ENCODE peak calls at places on chromosomes 5 and 9, in ten cellular contexts. J is CD4-positive, alpha-beta memory T cell; H is A673; D is epithelial cell of prostate; X is stimulated activated CD8-positive, alpha-beta memory T cell treated with anti-CD3 and anti-CD28 coated beads, Interleukin-2, amount 100 ng/mL, for 48 hours; Z is RWPE1; I is fibroblast of pulmonary artery; V is stomach; R is neural crest cell; W is activated gamma-delta T cell treated with Interleukin-2 at 50 U/mL for 16 hours. N is an unnamed sample.
A peak's percentile ranks its signal among the peaks of the same experiment; 100 is the strongest.

GRCh38 chr9:133419005-133419404 is 1.2 kb upstream of the REXO4 start:
- DNase-seq in J (no peak), H (no peak), D (no peak), X (no peak), Z (no peak), I (no peak), V (no peak), R (no peak), W (no peak), N (no peak)

GRCh38 chr9:117887383-117887782 is 183.2 kb downstream of the TLR4 start:
- DNase-seq in J (no peak), H (no peak), D (no peak), X (no peak), Z (no peak), I (no peak), V (no peak), R (no peak), W (no peak), N (no peak)

GRCh38 chr5:141992349-141992963 is 20.4 kb downstream of the GNPDA1 start:
- DNase-seq in J (peak; percentile 70), H (peak; percentile 77), D (no peak), X (peak; percentile 49), Z (peak; percentile 71), I (peak; percentile 79), V (peak; percentile 84), R (peak; percentile 75), W (peak; percentile 80), N (peak; percentile 54)

GRCh38 chr5:120913396-120913795 is 449.3 kb downstream of the PRR16 start:
- DNase-seq in J (no peak), H (no peak), D (no peak), X (no peak), Z (no peak), I (no peak), V (no peak), R (no peak), W (no peak), N (no peak)

GRCh38 chr9:26950521-26950920 is 3.5 kb upstream of the PLAA start:
- DNase-seq in J (no peak), H (no peak), D (no peak), X (no peak), Z (no peak), I (no peak), V (no peak), R (no peak), W (no peak), N (no peak)

GRCh38 chr9:36572515-36573418 is at the start of gene MELK:
- DNase-seq in J (peak; percentile 86), H (peak; percentile 91), D (no peak), X (peak; percentile 88), Z (peak; percentile 96), I (peak; percentile 71), V (peak; percentile 81), R (peak; percentile 88), W (peak; percentile 83), N (peak; percentile 85)

GRCh38 chr9:103574056-103574455 is 520.1 kb upstream of the SMC2 start:
- DNase-seq in J (no peak), H (no peak), D (peak; percentile 3), X (no peak), Z (peak; percentile 24), I (peak; percentile 39), V (no peak), R (no peak), W (no peak), N (no peak)

GRCh38 chr5:78907255-78907886 is 77.7 kb downstream of the ARSB start:
- DNase-seq in J (no peak), H (no peak), D (no peak), X (no peak), Z (no peak), I (peak; percentile 91), V (no peak), R (no peak), W (no peak), N (no peak)

GRCh38 chr9:38445154-38446043 is 21.1 kb upstream of the IGFBPL1 start:
- DNase-seq in J (no peak), H (no peak), D (no peak), X (no peak), Z (no peak), I (no peak), V (no peak), R (no peak), W (no peak), N (no peak)

GRCh38 chr5:33702867-33703266 is 188.9 kb downstream of the ADAMTS12 start:
- DNase-seq in J (no peak), H (no peak), D (no peak), X (no peak), Z (no peak), I (no peak), V (no peak), R (no peak), W (no peak), N (no peak)

GRCh38 chr9:28792736-28793135 is 1219.5 kb upstream of the C9orf72 start:
- DNase-seq in J (no peak), H (no peak), D (no peak), X (no peak), Z (no peak), I (no peak), V (no peak), R (no peak), W (no peak), N (no peak)

GRCh38 chr5:90434116-90434714 is 24.7 kb upstream of the CETN3 start:
- DNase-seq in J (peak; percentile 20), H (peak; percentile 67), D (no peak), X (peak; percentile 8), Z (peak; percentile 11), I (peak; percentile 65), V (peak; percentile 33), R (peak; percentile 33), W (peak; percentile 34), N (no peak)

GRCh38 chr9:123217148-123217585 is 51.2 kb downstream of the STRBP start:
- DNase-seq in J (no peak), H (no peak), D (no peak), X (no peak), Z (no peak), I (peak; percentile 8), V (no peak), R (no peak), W (no peak), N (no peak)

GRCh38 chr9:107751522-107752235 is 262.1 kb upstream of the KLF4 start:
- DNase-seq in J (no peak), H (no peak), D (no peak), X (no peak), Z (no peak), I (peak; percentile 42), V (peak; percentile 35), R (no peak), W (no peak), N (no peak)

GRCh38 chr5:175561085-175561484 is 82.7 kb downstream of the SFXN1 start:
- DNase-seq in J (no peak), H (no peak), D (no peak), X (no peak), Z (no peak), I (no peak), V (no peak), R (no peak), W (no peak), N (no peak)

GRCh38 chr9:35653611-35654010 is 2.9 kb upstream of the SIT1 start:
- DNase-seq in J (no peak), H (no peak), D (no peak), X (no peak), Z (no peak), I (no peak), V (no peak), R (no peak), W (no peak), N (no peak)

GRCh38 chr5:129496875-129497274 is 36.8 kb downstream of the ADAMTS19 start:
- DNase-seq in J (no peak), H (no peak), D (no peak), X (no peak), Z (no peak), I (no peak), V (no peak), R (no peak), W (no peak), N (no peak)

GRCh38 chr5:40479939-40480338 is 199.8 kb upstream of the PTGER4 start:
- DNase-seq in J (no peak), H (no peak), D (no peak), X (no peak), Z (no peak), I (no peak), V (no peak), R (no peak), W (no peak), N (no peak)

GRCh38 chr5:989961-990530 is 18.6 kb upstream of the NKD2 start:
- DNase-seq in J (no peak), H (no peak), D (no peak), X (no peak), Z (no peak), I (peak; percentile 61), V (peak; percentile 36), R (peak; percentile 45), W (no peak), N (no peak)

GRCh38 chr5:33641722-33642505 is 201.1 kb downstream of the TARS1 start:
- DNase-seq in J (peak; percentile 30), H (no peak), D (peak; percentile 68), X (no peak), Z (no peak), I (peak; percentile 69), V (no peak), R (no peak), W (no peak), N (no peak)

GRCh38 chr9:130846487-130847305 is 11.6 kb downstream of the ABL1 start:
- DNase-seq in J (no peak), H (peak; percentile 63), D (no peak), X (no peak), Z (peak; percentile 87), I (peak; percentile 83), V (peak; percentile 46), R (no peak), W (no peak), N (no peak)

GRCh38 chr5:101679816-101680215 is 616.3 kb downstream of the SLCO4C1 start:
- DNase-seq in J (no peak), H (no peak), D (no peak), X (no peak), Z (no peak), I (peak; percentile 9), V (no peak), R (no peak), W (no peak), N (no peak)

GRCh38 chr5:62790348-62790747 is 211.7 kb downstream of the LRRC70 start:
- DNase-seq in J (no peak), H (no peak), D (peak; percentile 10), X (no peak), Z (no peak), I (peak; percentile 70), V (no peak), R (no peak), W (no peak), N (no peak)

GRCh38 chr9:69174645-69175487 is 789 bp downstream of the TJP2 start:
- DNase-seq in J (no peak), H (peak; percentile 86), D (peak; percentile 95), X (peak; percentile 32), Z (peak; percentile 89), I (peak; percentile 96), V (no peak), R (no peak), W (no peak), N (no peak)

GRCh38 chr5:37955748-37956147 is 115.9 kb upstream of the GDNF start:
- DNase-seq in J (no peak), H (no peak), D (no peak), X (no peak), Z (no peak), I (no peak), V (no peak), R (no peak), W (no peak), N (no peak)

GRCh38 chr5:117590944-117591343 is 1016.3 kb upstream of the SEMA6A start:
- DNase-seq in J (no peak), H (no peak), D (no peak), X (no peak), Z (no peak), I (peak; percentile 58), V (no peak), R (no peak), W (no peak), N (no peak)